ENCODE peak calls at places on chromosomes 2 and 18, in six cellular contexts. One of them, this sample, is unnamed.

GRCh38 chr2:222722327-222722946 is 51.0 kb downstream of the MOGAT1 start:
- DNase-seq in AG04449: peak
- DNase-seq in activated naive CD4-positive, alpha-beta T cell: no peak
- DNase-seq in HT-29: no peak
- DNase-seq in Calu3: no peak
- DNase-seq in A549: no peak
- DNase-seq in this sample: no peak

GRCh38 chr18:78875268-78875997 is 104.2 kb upstream of the SALL3 start:
- DNase-seq in activated naive CD4-positive, alpha-beta T cell: no peak
- DNase-seq in AG04449: no peak
- DNase-seq in HT-29: peak
- DNase-seq in Calu3: no peak
- DNase-seq in A549: no peak
- DNase-seq in this sample: peak

GRCh38 chr2:181411105-181411849 is 45.9 kb upstream of the ITGA4 start:
- DNase-seq in AG04449: no peak
- DNase-seq in Calu3: no peak
- DNase-seq in HT-29: no peak
- DNase-seq in activated naive CD4-positive, alpha-beta T cell: no peak
- DNase-seq in A549: no peak
- DNase-seq in this sample: no peak

GRCh38 chr2:144237845-144238637 is 281.9 kb downstream of the ZEB2 start:
- DNase-seq in AG04449: no peak
- DNase-seq in HT-29: no peak
- DNase-seq in Calu3: no peak
- DNase-seq in A549: no peak
- DNase-seq in activated naive CD4-positive, alpha-beta T cell: no peak
- DNase-seq in this sample: no peak

GRCh38 chr2:172572981-172573380 is 17.1 kb downstream of the PDK1 start:
- DNase-seq in HT-29: no peak
- DNase-seq in activated naive CD4-positive, alpha-beta T cell: no peak
- DNase-seq in AG04449: no peak
- DNase-seq in A549: no peak
- DNase-seq in Calu3: no peak
- DNase-seq in this sample: no peak

GRCh38 chr2:27902143-27902542 is 11.6 kb downstream of the BABAM2 start:
- DNase-seq in activated naive CD4-positive, alpha-beta T cell: no peak
- DNase-seq in AG04449: no peak
- DNase-seq in A549: no peak
- DNase-seq in HT-29: no peak
- DNase-seq in Calu3: no peak
- DNase-seq in this sample: no peak

GRCh38 chr2:110688594-110689091 is 10.8 kb upstream of the BUB1 start:
- DNase-seq in HT-29: no peak
- DNase-seq in Calu3: no peak
- DNase-seq in A549: no peak
- DNase-seq in activated naive CD4-positive, alpha-beta T cell: no peak
- DNase-seq in AG04449: no peak
- DNase-seq in this sample: no peak

GRCh38 chr2:138767101-138767500 is 13.1 kb downstream of the NXPH2 start:
- DNase-seq in A549: no peak
- DNase-seq in Calu3: no peak
- DNase-seq in activated naive CD4-positive, alpha-beta T cell: no peak
- DNase-seq in HT-29: no peak
- DNase-seq in AG04449: no peak
- DNase-seq in this sample: no peak

GRCh38 chr18:36078751-36079529 is 11.6 kb upstream of the RPRD1A start:
- DNase-seq in HT-29: no peak
- DNase-seq in AG04449: no peak
- DNase-seq in activated naive CD4-positive, alpha-beta T cell: no peak
- DNase-seq in A549: no peak
- DNase-seq in Calu3: no peak
- DNase-seq in this sample: no peak

GRCh38 chr2:95274291-95275150 is at the start of gene PROM2:
- DNase-seq in activated naive CD4-positive, alpha-beta T cell: no peak
- DNase-seq in A549: no peak
- DNase-seq in AG04449: no peak
- DNase-seq in HT-29: peak
- DNase-seq in Calu3: peak
- DNase-seq in this sample: no peak

GRCh38 chr2:74841663-74842062 is 7.7 kb downstream of the HK2 start:
- DNase-seq in Calu3: no peak
- DNase-seq in AG04449: no peak
- DNase-seq in HT-29: no peak
- DNase-seq in A549: no peak
- DNase-seq in activated naive CD4-positive, alpha-beta T cell: no peak
- DNase-seq in this sample: no peak

GRCh38 chr2:26583381-26583911 is 57.7 kb downstream of the CIB4 start:
- DNase-seq in A549: no peak
- DNase-seq in HT-29: no peak
- DNase-seq in AG04449: no peak
- DNase-seq in Calu3: no peak
- DNase-seq in activated naive CD4-positive, alpha-beta T cell: no peak
- DNase-seq in this sample: no peak

GRCh38 chr18:50518787-50519520 is 40.9 kb upstream of the MAPK4 start:
- DNase-seq in HT-29: no peak
- DNase-seq in AG04449: no peak
- DNase-seq in Calu3: no peak
- DNase-seq in A549: no peak
- DNase-seq in activated naive CD4-positive, alpha-beta T cell: no peak
- DNase-seq in this sample: no peak

GRCh38 chr2:96413067-96413722 is 77.6 kb downstream of the NCAPH start:
- DNase-seq in A549: no peak
- DNase-seq in AG04449: no peak
- DNase-seq in activated naive CD4-positive, alpha-beta T cell: no peak
- DNase-seq in Calu3: peak
- DNase-seq in HT-29: peak
- DNase-seq in this sample: no peak

GRCh38 chr2:129709030-129709955 is 270.2 kb upstream of the RAB6C start:
- DNase-seq in activated naive CD4-positive, alpha-beta T cell: no peak
- DNase-seq in Calu3: no peak
- DNase-seq in A549: no peak
- DNase-seq in AG04449: no peak
- DNase-seq in HT-29: no peak
- DNase-seq in this sample: no peak

GRCh38 chr18:73758446-73758845 is 389.2 kb downstream of the FBXO15 start:
- DNase-seq in HT-29: no peak
- DNase-seq in AG04449: no peak
- DNase-seq in activated naive CD4-positive, alpha-beta T cell: no peak
- DNase-seq in A549: no peak
- DNase-seq in Calu3: no peak
- DNase-seq in this sample: no peak

GRCh38 chr2:100639588-100640195 is 76.9 kb downstream of the PDCL3 start:
- DNase-seq in HT-29: no peak
- DNase-seq in AG04449: no peak
- DNase-seq in A549: no peak
- DNase-seq in activated naive CD4-positive, alpha-beta T cell: no peak
- DNase-seq in Calu3: no peak
- DNase-seq in this sample: peak

GRCh38 chr2:88180594-88181240 is 10.6 kb downstream of the THNSL2 start:
- DNase-seq in AG04449: peak
- DNase-seq in A549: no peak
- DNase-seq in activated naive CD4-positive, alpha-beta T cell: no peak
- DNase-seq in HT-29: no peak
- DNase-seq in Calu3: no peak
- DNase-seq in this sample: no peak

GRCh38 chr2:25297738-25298137 is 44.0 kb downstream of the DNMT3A start:
- DNase-seq in Calu3: no peak
- DNase-seq in HT-29: no peak
- DNase-seq in activated naive CD4-positive, alpha-beta T cell: no peak
- DNase-seq in A549: no peak
- DNase-seq in AG04449: no peak
- DNase-seq in this sample: no peak

GRCh38 chr2:147525724-147526489 is 318.9 kb upstream of the ACVR2A start:
- DNase-seq in activated naive CD4-positive, alpha-beta T cell: no peak
- DNase-seq in Calu3: no peak
- DNase-seq in HT-29: peak
- DNase-seq in AG04449: no peak
- DNase-seq in A549: no peak
- DNase-seq in this sample: no peak

GRCh38 chr2:191571163-191571769 is 106.7 kb upstream of the NABP1 start:
- DNase-seq in HT-29: peak
- DNase-seq in AG04449: no peak
- DNase-seq in A549: peak
- DNase-seq in Calu3: no peak
- DNase-seq in activated naive CD4-positive, alpha-beta T cell: no peak
- DNase-seq in this sample: peak

GRCh38 chr2:68319397-68320117 is at the start of gene CNRIP1:
- DNase-seq in AG04449: no peak
- DNase-seq in HT-29: no peak
- DNase-seq in activated naive CD4-positive, alpha-beta T cell: no peak
- DNase-seq in Calu3: no peak
- DNase-seq in A549: peak
- DNase-seq in this sample: peak

GRCh38 chr2:225937625-225938024 is 538.1 kb downstream of the NYAP2 start:
- DNase-seq in Calu3: no peak
- DNase-seq in A549: no peak
- DNase-seq in AG04449: no peak
- DNase-seq in activated naive CD4-positive, alpha-beta T cell: no peak
- DNase-seq in HT-29: peak
- DNase-seq in this sample: no peak

GRCh38 chr2:113709022-113709421 is 47.4 kb downstream of the SLC35F5 start:
- DNase-seq in HT-29: no peak
- DNase-seq in AG04449: no peak
- DNase-seq in activated naive CD4-positive, alpha-beta T cell: no peak
- DNase-seq in A549: no peak
- DNase-seq in Calu3: no peak
- DNase-seq in this sample: no peak

GRCh38 chr18:79657342-79657996 is 22.1 kb upstream of the CTDP1 start:
- DNase-seq in Calu3: no peak
- DNase-seq in A549: no peak
- DNase-seq in HT-29: no peak
- DNase-seq in AG04449: no peak
- DNase-seq in activated naive CD4-positive, alpha-beta T cell: no peak
- DNase-seq in this sample: no peak

GRCh38 chr2:37798315-37799005 is 126.6 kb upstream of the RMDN2 start:
- DNase-seq in Calu3: no peak
- DNase-seq in AG04449: no peak
- DNase-seq in HT-29: no peak
- DNase-seq in A549: no peak
- DNase-seq in activated naive CD4-positive, alpha-beta T cell: no peak
- DNase-seq in this sample: no peak

GRCh38 chr2:50611261-50612020 is 420.5 kb downstream of the NRXN1 start:
- DNase-seq in activated naive CD4-positive, alpha-beta T cell: no peak
- DNase-seq in AG04449: no peak
- DNase-seq in HT-29: no peak
- DNase-seq in Calu3: no peak
- DNase-seq in A549: no peak
- DNase-seq in this sample: no peak

GRCh38 chr2:179965291-179965690 is 41.8 kb downstream of the CWC22 start:
- DNase-seq in Calu3: no peak
- DNase-seq in HT-29: no peak
- DNase-seq in AG04449: no peak
- DNase-seq in A549: no peak
- DNase-seq in activated naive CD4-positive, alpha-beta T cell: no peak
- DNase-seq in this sample: peak

GRCh38 chr18:59502899-59503245 is 143.8 kb upstream of the LMAN1 start:
- DNase-seq in A549: no peak
- DNase-seq in AG04449: no peak
- DNase-seq in HT-29: no peak
- DNase-seq in activated naive CD4-positive, alpha-beta T cell: no peak
- DNase-seq in Calu3: no peak
- DNase-seq in this sample: no peak

GRCh38 chr2:171318463-171318934 is 115.3 kb downstream of the METTL8 start:
- DNase-seq in A549: no peak
- DNase-seq in AG04449: no peak
- DNase-seq in Calu3: no peak
- DNase-seq in HT-29: no peak
- DNase-seq in activated naive CD4-positive, alpha-beta T cell: no peak
- DNase-seq in this sample: no peak

GRCh38 chr2:76930076-76930734 is 592.0 kb downstream of the LRRTM4 start:
- DNase-seq in activated naive CD4-positive, alpha-beta T cell: no peak
- DNase-seq in AG04449: no peak
- DNase-seq in Calu3: no peak
- DNase-seq in A549: no peak
- DNase-seq in HT-29: no peak
- DNase-seq in this sample: no peak

This sample was measured in dermis microvascular lymphatic vessel endothelial cell.